ENCODE peak calls at places on chromosomes 1 and 21, in seven cellular contexts. One of them, this sample, is unnamed.

GRCh38 chr1:241518447-241519307 is 878 bp downstream of the FH start:
- DNase-seq in NCI-H1092 treated with DMSO at 0.1 percent for 48 hours: peak; percentile 36
- DNase-seq in retinal pigment epithelial cell: no peak
- DNase-seq in psoas muscle: no peak
- DNase-seq in anterior cingulate cortex: no peak
- DNase-seq in amniotic stem cell: no peak
- DNase-seq in activated naive CD4-positive, alpha-beta T cell: no peak
- DNase-seq in this sample: peak; percentile 11

GRCh38 chr1:234969011-234969441 is 159.6 kb downstream of the TOMM20 start:
- DNase-seq in NCI-H1092 treated with DMSO at 0.1 percent for 48 hours: peak; percentile 77
- DNase-seq in amniotic stem cell: no peak
- DNase-seq in psoas muscle: no peak
- DNase-seq in activated naive CD4-positive, alpha-beta T cell: no peak
- DNase-seq in anterior cingulate cortex: no peak
- DNase-seq in retinal pigment epithelial cell: no peak
- DNase-seq in this sample: no peak

GRCh38 chr1:15680131-15680530 is 4.0 kb upstream of the PLEKHM2 start:
- DNase-seq in amniotic stem cell: peak; percentile 66
- DNase-seq in NCI-H1092 treated with DMSO at 0.1 percent for 48 hours: no peak
- DNase-seq in activated naive CD4-positive, alpha-beta T cell: no peak
- DNase-seq in anterior cingulate cortex: no peak
- DNase-seq in psoas muscle: peak; percentile 30
- DNase-seq in retinal pigment epithelial cell: peak; percentile 65
- DNase-seq in this sample: no peak

GRCh38 chr1:234478152-234478480 is 863 bp downstream of the TARBP1 start:
- DNase-seq in retinal pigment epithelial cell: no peak
- DNase-seq in NCI-H1092 treated with DMSO at 0.1 percent for 48 hours: peak; percentile 76
- DNase-seq in anterior cingulate cortex: peak; percentile 63
- DNase-seq in psoas muscle: peak; percentile 71
- DNase-seq in amniotic stem cell: no peak
- DNase-seq in activated naive CD4-positive, alpha-beta T cell: peak; percentile 53
- DNase-seq in this sample: no peak

GRCh38 chr1:167529829-167530474 is 11.6 kb upstream of the CD247 start:
- DNase-seq in anterior cingulate cortex: peak; percentile 33
- DNase-seq in retinal pigment epithelial cell: no peak
- DNase-seq in NCI-H1092 treated with DMSO at 0.1 percent for 48 hours: peak; percentile 39
- DNase-seq in psoas muscle: no peak
- DNase-seq in amniotic stem cell: no peak
- DNase-seq in activated naive CD4-positive, alpha-beta T cell: no peak
- DNase-seq in this sample: no peak

GRCh38 chr1:41650176-41650519 is 165.7 kb upstream of the EDN2 start:
- DNase-seq in anterior cingulate cortex: no peak
- DNase-seq in psoas muscle: peak; percentile 22
- DNase-seq in retinal pigment epithelial cell: no peak
- DNase-seq in NCI-H1092 treated with DMSO at 0.1 percent for 48 hours: no peak
- DNase-seq in activated naive CD4-positive, alpha-beta T cell: no peak
- DNase-seq in amniotic stem cell: no peak
- DNase-seq in this sample: no peak

GRCh38 chr1:36328713-36329112 is 5.3 kb upstream of the EVA1B start:
- DNase-seq in psoas muscle: no peak
- DNase-seq in activated naive CD4-positive, alpha-beta T cell: no peak
- DNase-seq in anterior cingulate cortex: no peak
- DNase-seq in retinal pigment epithelial cell: no peak
- DNase-seq in amniotic stem cell: no peak
- DNase-seq in NCI-H1092 treated with DMSO at 0.1 percent for 48 hours: no peak
- DNase-seq in this sample: no peak

GRCh38 chr21:31505975-31506374 is 153.5 kb upstream of the SOD1 start:
- DNase-seq in amniotic stem cell: no peak
- DNase-seq in retinal pigment epithelial cell: no peak
- DNase-seq in psoas muscle: no peak
- DNase-seq in NCI-H1092 treated with DMSO at 0.1 percent for 48 hours: no peak
- DNase-seq in anterior cingulate cortex: no peak
- DNase-seq in activated naive CD4-positive, alpha-beta T cell: no peak
- DNase-seq in this sample: no peak

GRCh38 chr1:235448616-235449015 is 55.6 kb downstream of the B3GALNT2 start:
- DNase-seq in amniotic stem cell: no peak
- DNase-seq in retinal pigment epithelial cell: no peak
- DNase-seq in NCI-H1092 treated with DMSO at 0.1 percent for 48 hours: no peak
- DNase-seq in psoas muscle: no peak
- DNase-seq in anterior cingulate cortex: no peak
- DNase-seq in activated naive CD4-positive, alpha-beta T cell: no peak
- DNase-seq in this sample: no peak

GRCh38 chr1:66711420-66711819 is 40.8 kb upstream of the DYNLT5 start:
- DNase-seq in retinal pigment epithelial cell: no peak
- DNase-seq in activated naive CD4-positive, alpha-beta T cell: no peak
- DNase-seq in amniotic stem cell: no peak
- DNase-seq in psoas muscle: no peak
- DNase-seq in NCI-H1092 treated with DMSO at 0.1 percent for 48 hours: no peak
- DNase-seq in anterior cingulate cortex: no peak
- DNase-seq in this sample: no peak

GRCh38 chr1:75643460-75643859 is 32.5 kb upstream of the SLC44A5 start:
- DNase-seq in anterior cingulate cortex: no peak
- DNase-seq in retinal pigment epithelial cell: peak; percentile 19
- DNase-seq in NCI-H1092 treated with DMSO at 0.1 percent for 48 hours: no peak
- DNase-seq in amniotic stem cell: no peak
- DNase-seq in activated naive CD4-positive, alpha-beta T cell: no peak
- DNase-seq in psoas muscle: no peak
- DNase-seq in this sample: no peak

GRCh38 chr21:17128132-17128531 is 384.7 kb upstream of the CXADR start:
- DNase-seq in anterior cingulate cortex: no peak
- DNase-seq in activated naive CD4-positive, alpha-beta T cell: no peak
- DNase-seq in amniotic stem cell: no peak
- DNase-seq in psoas muscle: no peak
- DNase-seq in NCI-H1092 treated with DMSO at 0.1 percent for 48 hours: no peak
- DNase-seq in retinal pigment epithelial cell: no peak
- DNase-seq in this sample: peak; percentile 46

GRCh38 chr1:53771648-53772047 is 32.7 kb upstream of the GLIS1 start:
- DNase-seq in amniotic stem cell: no peak
- DNase-seq in retinal pigment epithelial cell: no peak
- DNase-seq in psoas muscle: no peak
- DNase-seq in activated naive CD4-positive, alpha-beta T cell: no peak
- DNase-seq in NCI-H1092 treated with DMSO at 0.1 percent for 48 hours: no peak
- DNase-seq in anterior cingulate cortex: no peak
- DNase-seq in this sample: no peak

GRCh38 chr1:200861937-200862647 is 10.7 kb upstream of the GPR25 start:
- DNase-seq in NCI-H1092 treated with DMSO at 0.1 percent for 48 hours: no peak
- DNase-seq in amniotic stem cell: no peak
- DNase-seq in retinal pigment epithelial cell: no peak
- DNase-seq in activated naive CD4-positive, alpha-beta T cell: no peak
- DNase-seq in anterior cingulate cortex: no peak
- DNase-seq in psoas muscle: no peak
- DNase-seq in this sample: no peak

GRCh38 chr1:92881391-92881790 is 49.6 kb downstream of the RPL5 start:
- DNase-seq in anterior cingulate cortex: no peak
- DNase-seq in psoas muscle: no peak
- DNase-seq in amniotic stem cell: no peak
- DNase-seq in activated naive CD4-positive, alpha-beta T cell: no peak
- DNase-seq in retinal pigment epithelial cell: no peak
- DNase-seq in NCI-H1092 treated with DMSO at 0.1 percent for 48 hours: no peak
- DNase-seq in this sample: no peak

GRCh38 chr1:91583326-91583755 is 82.7 kb downstream of the CDC7 start:
- DNase-seq in activated naive CD4-positive, alpha-beta T cell: no peak
- DNase-seq in retinal pigment epithelial cell: no peak
- DNase-seq in anterior cingulate cortex: no peak
- DNase-seq in amniotic stem cell: no peak
- DNase-seq in psoas muscle: no peak
- DNase-seq in NCI-H1092 treated with DMSO at 0.1 percent for 48 hours: peak; percentile 35
- DNase-seq in this sample: no peak

GRCh38 chr1:167966050-167966449 is 29.2 kb upstream of the MPC2 start:
- DNase-seq in retinal pigment epithelial cell: no peak
- DNase-seq in NCI-H1092 treated with DMSO at 0.1 percent for 48 hours: no peak
- DNase-seq in anterior cingulate cortex: no peak
- DNase-seq in activated naive CD4-positive, alpha-beta T cell: no peak
- DNase-seq in psoas muscle: no peak
- DNase-seq in amniotic stem cell: no peak
- DNase-seq in this sample: no peak

GRCh38 chr1:115781343-115781742 is 12.8 kb upstream of the CASQ2 start:
- DNase-seq in psoas muscle: no peak
- DNase-seq in NCI-H1092 treated with DMSO at 0.1 percent for 48 hours: no peak
- DNase-seq in amniotic stem cell: no peak
- DNase-seq in activated naive CD4-positive, alpha-beta T cell: no peak
- DNase-seq in anterior cingulate cortex: no peak
- DNase-seq in retinal pigment epithelial cell: peak; percentile 26
- DNase-seq in this sample: no peak

GRCh38 chr1:92944901-92945747 is 16.1 kb downstream of the DIPK1A start:
- DNase-seq in retinal pigment epithelial cell: no peak
- DNase-seq in NCI-H1092 treated with DMSO at 0.1 percent for 48 hours: no peak
- DNase-seq in anterior cingulate cortex: no peak
- DNase-seq in amniotic stem cell: no peak
- DNase-seq in activated naive CD4-positive, alpha-beta T cell: no peak
- DNase-seq in psoas muscle: no peak
- DNase-seq in this sample: no peak

GRCh38 chr1:59029366-59029765 is 245.5 kb upstream of the JUN start:
- DNase-seq in amniotic stem cell: no peak
- DNase-seq in psoas muscle: no peak
- DNase-seq in anterior cingulate cortex: no peak
- DNase-seq in retinal pigment epithelial cell: no peak
- DNase-seq in activated naive CD4-positive, alpha-beta T cell: no peak
- DNase-seq in NCI-H1092 treated with DMSO at 0.1 percent for 48 hours: no peak
- DNase-seq in this sample: no peak

GRCh38 chr1:33586111-33586510 is 113.7 kb downstream of the ZSCAN20 start:
- DNase-seq in activated naive CD4-positive, alpha-beta T cell: no peak
- DNase-seq in psoas muscle: no peak
- DNase-seq in NCI-H1092 treated with DMSO at 0.1 percent for 48 hours: no peak
- DNase-seq in retinal pigment epithelial cell: no peak
- DNase-seq in anterior cingulate cortex: no peak
- DNase-seq in amniotic stem cell: no peak
- DNase-seq in this sample: no peak

GRCh38 chr1:62188111-62188510 is 6.5 kb upstream of the L1TD1 start:
- DNase-seq in activated naive CD4-positive, alpha-beta T cell: no peak
- DNase-seq in NCI-H1092 treated with DMSO at 0.1 percent for 48 hours: no peak
- DNase-seq in anterior cingulate cortex: no peak
- DNase-seq in psoas muscle: no peak
- DNase-seq in amniotic stem cell: no peak
- DNase-seq in retinal pigment epithelial cell: no peak
- DNase-seq in this sample: no peak

GRCh38 chr1:49346767-49347349 is 570.2 kb upstream of the BEND5 start:
- DNase-seq in anterior cingulate cortex: no peak
- DNase-seq in retinal pigment epithelial cell: no peak
- DNase-seq in amniotic stem cell: no peak
- DNase-seq in NCI-H1092 treated with DMSO at 0.1 percent for 48 hours: no peak
- DNase-seq in activated naive CD4-positive, alpha-beta T cell: no peak
- DNase-seq in psoas muscle: no peak
- DNase-seq in this sample: no peak

GRCh38 chr21:39429445-39429844 is 16.1 kb downstream of the LCA5L start:
- DNase-seq in amniotic stem cell: no peak
- DNase-seq in anterior cingulate cortex: no peak
- DNase-seq in NCI-H1092 treated with DMSO at 0.1 percent for 48 hours: no peak
- DNase-seq in psoas muscle: no peak
- DNase-seq in activated naive CD4-positive, alpha-beta T cell: no peak
- DNase-seq in retinal pigment epithelial cell: no peak
- DNase-seq in this sample: no peak

GRCh38 chr1:67118191-67118590 is 16.6 kb downstream of the C1orf141 start:
- DNase-seq in amniotic stem cell: no peak
- DNase-seq in retinal pigment epithelial cell: no peak
- DNase-seq in anterior cingulate cortex: no peak
- DNase-seq in NCI-H1092 treated with DMSO at 0.1 percent for 48 hours: no peak
- DNase-seq in psoas muscle: no peak
- DNase-seq in activated naive CD4-positive, alpha-beta T cell: no peak
- DNase-seq in this sample: no peak

GRCh38 chr1:156746716-156747631 is 4.5 kb downstream of the HDGF start:
- DNase-seq in activated naive CD4-positive, alpha-beta T cell: peak; percentile 23
- DNase-seq in anterior cingulate cortex: peak; percentile 83
- DNase-seq in retinal pigment epithelial cell: no peak
- DNase-seq in NCI-H1092 treated with DMSO at 0.1 percent for 48 hours: peak; percentile 64
- DNase-seq in psoas muscle: peak; percentile 97
- DNase-seq in amniotic stem cell: peak; percentile 73
- DNase-seq in this sample: peak; percentile 96